ENCODE peak calls at places on chromosomes 4 and X, in seven cellular contexts. One of them, this sample, is unnamed.
A peak's percentile ranks its signal among the peaks of the same experiment; 100 is the strongest.

GRCh38 chrX:57680160-57680559 is at the start of gene NLRP2B:
- DNase-seq in endothelial cell of umbilical vein: no peak
- DNase-seq in NCI-H446: no peak
- DNase-seq in NCI-H1436: no peak
- DNase-seq in RWPE1: no peak
- DNase-seq in T follicular helper cell: no peak
- DNase-seq in fibroblast of mammary gland: no peak
- DNase-seq in this sample: no peak

GRCh38 chr4:121191351-121191750 is 27.2 kb upstream of the TNIP3 start:
- DNase-seq in endothelial cell of umbilical vein: no peak
- DNase-seq in NCI-H446: no peak
- DNase-seq in NCI-H1436: no peak
- DNase-seq in RWPE1: no peak
- DNase-seq in T follicular helper cell: no peak
- DNase-seq in fibroblast of mammary gland: no peak
- DNase-seq in this sample: no peak

GRCh38 chrX:39720945-39721344 is 376.8 kb downstream of the BCOR start:
- DNase-seq in endothelial cell of umbilical vein: no peak
- DNase-seq in NCI-H446: no peak
- DNase-seq in NCI-H1436: no peak
- DNase-seq in RWPE1: no peak
- DNase-seq in T follicular helper cell: no peak
- DNase-seq in fibroblast of mammary gland: no peak
- DNase-seq in this sample: no peak

GRCh38 chr4:181820518-181820917 is 422.7 kb upstream of the TENM3 start:
- DNase-seq in endothelial cell of umbilical vein: no peak
- DNase-seq in NCI-H446: no peak
- DNase-seq in NCI-H1436: no peak
- DNase-seq in RWPE1: no peak
- DNase-seq in T follicular helper cell: no peak
- DNase-seq in fibroblast of mammary gland: no peak
- DNase-seq in this sample: no peak

GRCh38 chr4:26787461-26788340 is 72.9 kb upstream of the STIM2 start:
- DNase-seq in endothelial cell of umbilical vein: peak; percentile 52
- DNase-seq in NCI-H446: peak; percentile 38
- DNase-seq in NCI-H1436: peak; percentile 85
- DNase-seq in RWPE1: peak; percentile 80
- DNase-seq in T follicular helper cell: no peak
- DNase-seq in fibroblast of mammary gland: peak; percentile 84
- DNase-seq in this sample: no peak

GRCh38 chr4:142380052-142380598 is 466.0 kb downstream of the INPP4B start:
- DNase-seq in endothelial cell of umbilical vein: no peak
- DNase-seq in NCI-H446: no peak
- DNase-seq in NCI-H1436: no peak
- DNase-seq in RWPE1: no peak
- DNase-seq in T follicular helper cell: no peak
- DNase-seq in fibroblast of mammary gland: no peak
- DNase-seq in this sample: no peak

GRCh38 chrX:115504167-115504566 is 56.8 kb upstream of the PLS3 start:
- DNase-seq in endothelial cell of umbilical vein: no peak
- DNase-seq in NCI-H446: no peak
- DNase-seq in NCI-H1436: no peak
- DNase-seq in RWPE1: no peak
- DNase-seq in T follicular helper cell: no peak
- DNase-seq in fibroblast of mammary gland: no peak
- DNase-seq in this sample: no peak

GRCh38 chrX:148601034-148601433 is 100.6 kb downstream of the AFF2 start:
- DNase-seq in endothelial cell of umbilical vein: no peak
- DNase-seq in NCI-H446: no peak
- DNase-seq in NCI-H1436: no peak
- DNase-seq in RWPE1: peak; percentile 15
- DNase-seq in T follicular helper cell: no peak
- DNase-seq in fibroblast of mammary gland: peak; percentile 6
- DNase-seq in this sample: no peak

GRCh38 chrX:23127586-23127985 is 127.8 kb downstream of the DDX53 start:
- DNase-seq in endothelial cell of umbilical vein: no peak
- DNase-seq in NCI-H446: peak; percentile 26
- DNase-seq in NCI-H1436: no peak
- DNase-seq in RWPE1: no peak
- DNase-seq in T follicular helper cell: no peak
- DNase-seq in fibroblast of mammary gland: no peak
- DNase-seq in this sample: no peak

GRCh38 chr4:158155656-158156356 is 17.0 kb downstream of the GASK1B start:
- DNase-seq in endothelial cell of umbilical vein: no peak
- DNase-seq in NCI-H446: no peak
- DNase-seq in NCI-H1436: no peak
- DNase-seq in RWPE1: no peak
- DNase-seq in T follicular helper cell: no peak
- DNase-seq in fibroblast of mammary gland: no peak
- DNase-seq in this sample: no peak

GRCh38 chr4:182325848-182326255 is 82.7 kb downstream of the TENM3 start:
- DNase-seq in endothelial cell of umbilical vein: no peak
- DNase-seq in NCI-H446: no peak
- DNase-seq in NCI-H1436: no peak
- DNase-seq in RWPE1: no peak
- DNase-seq in T follicular helper cell: no peak
- DNase-seq in fibroblast of mammary gland: no peak
- DNase-seq in this sample: no peak

GRCh38 chrX:44314259-44314734 is 29.2 kb downstream of the EFHC2 start:
- DNase-seq in endothelial cell of umbilical vein: peak; percentile 12
- DNase-seq in NCI-H446: no peak
- DNase-seq in NCI-H1436: no peak
- DNase-seq in RWPE1: no peak
- DNase-seq in T follicular helper cell: no peak
- DNase-seq in fibroblast of mammary gland: peak; percentile 44
- DNase-seq in this sample: no peak

GRCh38 chrX:139902559-139902958 is 30.3 kb downstream of the ATP11C start:
- DNase-seq in endothelial cell of umbilical vein: no peak
- DNase-seq in NCI-H446: no peak
- DNase-seq in NCI-H1436: no peak
- DNase-seq in RWPE1: no peak
- DNase-seq in T follicular helper cell: no peak
- DNase-seq in fibroblast of mammary gland: no peak
- DNase-seq in this sample: no peak

GRCh38 chr4:135277116-135277979 is 1075.8 kb upstream of the PABPC4L start:
- DNase-seq in endothelial cell of umbilical vein: no peak
- DNase-seq in NCI-H446: no peak
- DNase-seq in NCI-H1436: no peak
- DNase-seq in RWPE1: no peak
- DNase-seq in T follicular helper cell: no peak
- DNase-seq in fibroblast of mammary gland: no peak
- DNase-seq in this sample: no peak

GRCh38 chrX:102154900-102155805 is 624 bp downstream of the BEX5 start:
- DNase-seq in endothelial cell of umbilical vein: peak; percentile 0
- DNase-seq in NCI-H446: no peak
- DNase-seq in NCI-H1436: no peak
- DNase-seq in RWPE1: no peak
- DNase-seq in T follicular helper cell: peak; percentile 2
- DNase-seq in fibroblast of mammary gland: no peak
- DNase-seq in this sample: no peak

GRCh38 chr4:89929425-89930272 is 35.0 kb downstream of the MMRN1 start:
- DNase-seq in endothelial cell of umbilical vein: peak; percentile 50
- DNase-seq in NCI-H446: no peak
- DNase-seq in NCI-H1436: no peak
- DNase-seq in RWPE1: no peak
- DNase-seq in T follicular helper cell: peak; percentile 6
- DNase-seq in fibroblast of mammary gland: no peak
- DNase-seq in this sample: no peak

GRCh38 chr4:81652069-81652478 is 180.4 kb upstream of the RASGEF1B start:
- DNase-seq in endothelial cell of umbilical vein: no peak
- DNase-seq in NCI-H446: no peak
- DNase-seq in NCI-H1436: no peak
- DNase-seq in RWPE1: no peak
- DNase-seq in T follicular helper cell: no peak
- DNase-seq in fibroblast of mammary gland: no peak
- DNase-seq in this sample: no peak

GRCh38 chrX:19034025-19034424 is 50.1 kb upstream of the PHKA2 start:
- DNase-seq in endothelial cell of umbilical vein: no peak
- DNase-seq in NCI-H446: no peak
- DNase-seq in NCI-H1436: no peak
- DNase-seq in RWPE1: peak; percentile 6
- DNase-seq in T follicular helper cell: no peak
- DNase-seq in fibroblast of mammary gland: no peak
- DNase-seq in this sample: no peak

GRCh38 chr4:32645653-32646052 is 1925.5 kb downstream of the PCDH7 start:
- DNase-seq in endothelial cell of umbilical vein: no peak
- DNase-seq in NCI-H446: no peak
- DNase-seq in NCI-H1436: no peak
- DNase-seq in RWPE1: no peak
- DNase-seq in T follicular helper cell: no peak
- DNase-seq in fibroblast of mammary gland: no peak
- DNase-seq in this sample: no peak